ENCODE peak calls at places on chromosome 2, in eight cellular contexts. A is AG04450, N is epithelial cell of esophagus, E is nephron progenitor cell, G is osteocyte, H is A549, U is progenitor cell of endocrine pancreas, M is transverse colon. W is an unnamed sample.

GRCh38 chr2:229731916-229732315 is 17.6 kb upstream of the DNER start:
- DNase-seq in H (no peak), A (no peak), N (no peak), E (no peak), U (no peak), G (no peak), M (no peak), W (no peak)

GRCh38 chr2:628651-629050 is 48.6 kb downstream of the TMEM18 start:
- DNase-seq in H (no peak), A (no peak), U (no peak), M (no peak), N (peak), E (no peak), G (no peak), W (peak)

GRCh38 chr2:112584891-112585250 is 462 bp downstream of the CHCHD5 start:
- DNase-seq in M (no peak), A (no peak), E (no peak), H (no peak), U (no peak), G (no peak), N (no peak), W (no peak)

GRCh38 chr2:119144806-119145205 is 13.7 kb downstream of the C1QL2 start:
- DNase-seq in A (no peak), U (no peak), N (no peak), E (no peak), M (no peak), H (no peak), G (no peak), W (no peak)

GRCh38 chr2:204453730-204454167 is 91.5 kb upstream of the PARD3B start:
- DNase-seq in G (no peak), H (peak), E (peak), A (no peak), N (no peak), U (no peak), M (peak), W (no peak)

GRCh38 chr2:174180165-174180724 is 68.1 kb downstream of the OLA1 start:
- DNase-seq in E (no peak), A (no peak), U (no peak), M (no peak), G (no peak), N (peak), H (no peak), W (no peak)

GRCh38 chr2:34533585-34534225 is 934.6 kb upstream of the FAM98A start:
- DNase-seq in E (no peak), U (no peak), H (no peak), N (no peak), G (no peak), M (no peak), A (no peak), W (no peak)

GRCh38 chr2:37920570-37920969 is 4.5 kb upstream of the RMDN2 start:
- DNase-seq in N (peak), U (no peak), M (no peak), H (no peak), E (no peak), G (no peak), A (no peak), W (no peak)

GRCh38 chr2:215271466-215271865 is 40.4 kb upstream of the ATIC start:
- DNase-seq in N (no peak), U (no peak), M (no peak), E (no peak), G (no peak), A (no peak), H (no peak), W (no peak)

GRCh38 chr2:71780162-71780561 is 326.8 kb downstream of the DYSF start:
- DNase-seq in G (peak), A (no peak), N (no peak), U (peak), E (no peak), M (no peak), H (no peak), W (no peak)

GRCh38 chr2:106867231-106867943 is 18.6 kb downstream of the ST6GAL2 start:
- DNase-seq in U (no peak), N (no peak), H (no peak), E (no peak), M (no peak), G (no peak), A (no peak), W (no peak)

GRCh38 chr2:79432731-79433146 is 80.1 kb upstream of the CTNNA2 start:
- DNase-seq in U (no peak), G (no peak), H (no peak), M (no peak), A (no peak), N (no peak), E (no peak), W (no peak)

GRCh38 chr2:61759718-61760117 is 94.1 kb downstream of the FAM161A start:
- DNase-seq in E (no peak), N (peak), U (no peak), H (peak), A (peak), G (no peak), M (no peak), W (no peak)

GRCh38 chr2:161814008-161814660 is 189.9 kb downstream of the SLC4A10 start:
- DNase-seq in G (no peak), H (no peak), M (no peak), N (no peak), A (no peak), U (no peak), E (no peak), W (no peak)

GRCh38 chr2:13581471-13581870 is 864.7 kb downstream of the TRIB2 start:
- DNase-seq in M (no peak), N (peak), E (peak), G (no peak), H (no peak), A (no peak), U (no peak), W (no peak)

GRCh38 chr2:69615078-69615630 is 28.4 kb downstream of the AAK1 start:
- DNase-seq in U (no peak), N (peak), A (no peak), H (no peak), G (no peak), E (no peak), M (no peak), W (no peak)

GRCh38 chr2:140457483-140457882 is 1673.3 kb downstream of the LRP1B start:
- DNase-seq in E (no peak), M (no peak), G (no peak), U (no peak), A (no peak), H (no peak), N (peak), W (no peak)

GRCh38 chr2:186426153-186427016 is 59.7 kb upstream of the ZC3H15 start:
- DNase-seq in G (no peak), N (no peak), E (no peak), U (no peak), H (no peak), M (no peak), A (no peak), W (no peak)

GRCh38 chr2:233026211-233026813 is 6.2 kb upstream of the NEU2 start:
- DNase-seq in M (no peak), N (peak), U (no peak), G (no peak), H (no peak), A (peak), E (no peak), W (no peak)

GRCh38 chr2:219538488-219539294 is 4.9 kb downstream of the CHPF start:
- DNase-seq in N (peak), M (no peak), G (no peak), E (no peak), U (no peak), H (no peak), A (no peak), W (no peak)

GRCh38 chr2:71897145-71897495 is 250.5 kb downstream of the CYP26B1 start:
- DNase-seq in N (no peak), G (peak), U (no peak), A (no peak), E (no peak), H (no peak), M (no peak), W (no peak)

GRCh38 chr2:233256048-233256447 is 4.6 kb downstream of the ATG16L1 start:
- DNase-seq in G (no peak), H (no peak), M (no peak), N (no peak), U (no peak), E (no peak), A (no peak), W (no peak)

GRCh38 chr2:9525266-9525665 is 30.4 kb downstream of the ADAM17 start:
- DNase-seq in G (no peak), U (no peak), H (no peak), M (no peak), A (no peak), N (no peak), E (no peak), W (no peak)

GRCh38 chr2:183063083-183063482 is 15.5 kb upstream of the DUSP19 start:
- DNase-seq in G (no peak), M (no peak), U (no peak), A (no peak), E (no peak), H (peak), N (no peak), W (no peak)

GRCh38 chr2:85804583-85804982 is 50.8 kb downstream of the ATOH8 start:
- DNase-seq in A (no peak), E (no peak), U (no peak), M (peak), N (peak), G (no peak), H (peak), W (peak)

GRCh38 chr2:232893834-232894233 is 23.8 kb downstream of the SNORC start:
- DNase-seq in U (no peak), M (no peak), H (no peak), A (no peak), E (no peak), N (no peak), G (peak), W (peak)

GRCh38 chr2:111121028-111121872 is 536 bp downstream of the BCL2L11 start:
- DNase-seq in H (no peak), N (peak), U (peak), A (no peak), G (peak), E (peak), M (peak), W (peak)

GRCh38 chr2:30226144-30227032 is 4.9 kb upstream of the LBH start:
- DNase-seq in U (no peak), N (no peak), G (no peak), H (no peak), M (no peak), A (no peak), E (no peak), W (no peak)

GRCh38 chr2:97936199-97936598 is 59.5 kb downstream of the TMEM131 start:
- DNase-seq in A (no peak), G (no peak), M (peak), E (peak), U (peak), N (peak), H (no peak), W (no peak)

GRCh38 chr2:215921884-215922283 is 91.5 kb downstream of the MREG start:
- DNase-seq in A (peak), G (peak), N (peak), H (no peak), M (no peak), U (no peak), E (no peak), W (no peak)

GRCh38 chr2:115160523-115161521 is 718.4 kb downstream of the DPP10 start:
- DNase-seq in M (peak), E (peak), G (no peak), N (no peak), U (peak), A (no peak), H (no peak), W (peak)

GRCh38 chr2:55961318-55961911 is 37.8 kb upstream of the EFEMP1 start:
- DNase-seq in E (no peak), N (peak), U (no peak), G (no peak), H (peak), M (no peak), A (peak), W (no peak)

GRCh38 chr2:215796160-215796559 is 217.2 kb downstream of the MREG start:
- DNase-seq in E (no peak), G (no peak), M (no peak), U (no peak), A (no peak), N (peak), H (no peak), W (no peak)

GRCh38 chr2:178195390-178196166 is 1.3 kb downstream of the OSBPL6 start:
- DNase-seq in N (no peak), E (no peak), M (no peak), A (no peak), G (no peak), U (no peak), H (peak), W (no peak)

GRCh38 chr2:178194600-178195389 is 483 bp downstream of the OSBPL6 start:
- DNase-seq in M (peak), H (no peak), E (peak), A (no peak), G (peak), U (peak), N (peak), W (peak)

GRCh38 chr2:178193496-178193822 is 853 bp upstream of the OSBPL6 start:
- DNase-seq in G (no peak), A (no peak), H (no peak), E (no peak), M (no peak), N (no peak), U (no peak), W (no peak)

GRCh38 chr2:178190938-178191910 is 3.1 kb upstream of the OSBPL6 start:
- DNase-seq in G (no peak), A (no peak), E (no peak), N (peak), M (no peak), U (no peak), H (no peak), W (no peak)

DNA sequence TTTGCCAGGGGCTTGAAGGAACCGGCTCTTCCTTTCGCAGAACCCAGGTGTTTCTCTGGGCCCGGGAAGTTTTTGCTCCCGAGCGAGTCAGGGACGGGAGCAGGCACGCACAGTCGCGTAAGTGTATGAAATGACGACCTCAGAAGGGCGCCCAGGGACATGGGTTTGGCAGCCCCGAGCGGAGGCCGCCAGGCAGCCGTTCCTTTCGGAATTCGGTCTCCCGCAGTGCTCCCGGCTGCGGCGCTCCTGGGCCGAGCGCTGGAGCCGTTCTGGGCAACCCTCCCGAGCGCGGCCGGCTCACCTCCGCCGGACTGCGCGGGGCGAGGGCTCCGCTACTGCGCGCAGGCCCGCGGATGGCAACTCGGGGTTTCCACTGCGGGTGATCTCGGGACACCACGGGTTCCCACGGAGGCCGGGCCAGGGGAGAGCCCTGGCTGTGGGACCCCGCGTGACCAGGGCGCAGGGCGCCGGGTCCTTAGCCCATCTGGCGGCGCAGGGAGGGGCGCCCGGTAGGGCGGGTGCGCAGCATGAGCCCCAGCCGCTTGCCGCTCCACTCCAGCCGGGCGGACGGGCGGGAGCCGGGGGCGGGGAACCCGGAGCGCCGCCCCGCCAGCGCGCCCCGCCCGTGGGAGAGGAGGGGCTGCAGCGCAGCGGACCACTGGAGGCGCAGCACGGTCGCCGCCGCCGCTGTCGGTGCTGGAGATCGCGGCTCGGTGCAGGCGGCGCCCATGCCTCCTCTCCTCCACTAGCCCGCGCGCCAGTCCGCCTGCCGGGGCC is at the start of gene OSBPL6:
- DNase-seq in G (peak), H (peak), E (peak), A (no peak), N (peak), U (peak), M (peak), W (peak)
- TF ChIP-seq CTCF in G (peak), H (peak), E (no peak), A (no peak), N (peak), U (peak), M (no peak), W (peak)

GRCh38 chr2:223591596-223591995 is 10.6 kb downstream of the SCG2 start:
- DNase-seq in A (no peak), U (no peak), H (no peak), N (no peak), G (no peak), E (no peak), M (no peak), W (no peak)

GRCh38 chr2:223597071-223597470 is 5.1 kb downstream of the SCG2 start:
- DNase-seq in U (no peak), M (no peak), E (no peak), H (no peak), A (no peak), G (no peak), N (no peak), W (no peak)

GRCh38 chr2:223590964-223591363 is 11.2 kb downstream of the SCG2 start:
- DNase-seq in E (no peak), M (no peak), H (no peak), A (no peak), G (no peak), N (no peak), U (no peak), W (no peak)

GRCh38 chr2:223596208-223596607 is 6.0 kb downstream of the SCG2 start:
- DNase-seq in A (no peak), E (no peak), G (no peak), M (no peak), N (no peak), U (no peak), H (no peak), W (no peak)

GRCh38 chr2:223594259-223594658 is 7.9 kb downstream of the SCG2 start:
- DNase-seq in M (no peak), N (no peak), E (no peak), H (no peak), A (no peak), G (no peak), U (no peak), W (no peak)
- TF ChIP-seq CTCF in M (no peak), N (no peak), E (no peak), H (no peak), A (no peak), G (no peak), U (no peak), W (no peak)

GRCh38 chr2:104412384-104412783 is 441.5 kb upstream of the POU3F3 start:
- DNase-seq in N (peak), U (peak), E (peak), G (no peak), A (no peak), H (peak), M (peak), W (no peak)
- TF ChIP-seq CTCF in N (peak), U (peak), E (peak), G (peak), A (no peak), H (peak), M (peak), W (peak)

GRCh38 chr2:101882948-101883347 is 108.8 kb upstream of the IL1R2 start:
- DNase-seq in G (no peak), U (no peak), M (no peak), H (no peak), E (no peak), N (no peak), A (no peak), W (no peak)
- TF ChIP-seq CTCF in G (no peak), U (no peak), M (no peak), H (no peak), E (no peak), N (no peak), A (no peak), W (no peak)

GRCh38 chr2:191713837-191714236 is 35.9 kb downstream of the NABP1 start:
- DNase-seq in M (no peak), G (no peak), H (no peak), N (no peak), A (no peak), U (no peak), E (no peak), W (no peak)
- TF ChIP-seq CTCF in M (no peak), G (no peak), H (peak), N (peak), A (no peak), U (no peak), E (no peak), W (no peak)

GRCh38 chr2:181570833-181571661 is 85.9 kb downstream of the CERKL start:
- DNase-seq in G (no peak), N (no peak), U (no peak), A (no peak), M (no peak), E (no peak), H (no peak), W (no peak)
- TF ChIP-seq CTCF in G (peak), N (peak), U (peak), A (peak), M (no peak), E (no peak), H (peak), W (peak)

DNA sequence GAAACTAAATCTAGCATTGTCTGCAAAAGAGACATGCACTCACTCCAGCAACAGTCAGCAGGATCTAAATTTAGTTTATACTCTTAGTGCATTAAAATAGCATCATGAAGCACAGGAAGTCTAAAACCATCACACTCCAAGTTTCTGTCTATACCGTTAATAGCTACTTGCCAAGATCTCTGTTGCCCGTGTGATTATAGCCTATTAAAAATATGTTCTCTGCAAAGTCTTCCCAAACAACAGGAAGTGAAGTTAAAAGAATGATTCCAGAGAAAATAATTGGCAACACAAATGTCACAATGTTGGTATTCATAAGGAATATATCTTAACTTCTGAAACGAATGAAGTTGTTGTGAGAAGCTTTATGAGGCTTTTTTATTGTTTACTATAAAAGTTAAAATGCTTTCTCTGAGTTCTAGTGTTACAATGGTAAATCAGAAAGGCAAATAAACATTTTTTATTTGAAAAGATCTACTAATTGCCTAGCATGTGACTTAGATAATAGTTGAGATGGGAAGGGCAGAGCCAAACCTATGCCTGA is 184.2 kb downstream of the ZNF385B start:
- DNase-seq in A (no peak), U (no peak), M (no peak), E (no peak), H (no peak), N (no peak), G (no peak), W (no peak)
- TF ChIP-seq CTCF in A (no peak), U (no peak), M (no peak), E (no peak), H (no peak), N (no peak), G (no peak), W (no peak)

GRCh38 chr2:72934683-72935610 is 17.6 kb downstream of the EMX1 start:
- DNase-seq in E (no peak), M (peak), N (peak), H (peak), G (no peak), U (no peak), A (no peak), W (no peak)
- TF ChIP-seq CTCF in E (no peak), M (peak), N (peak), H (peak), G (peak), U (peak), A (no peak), W (peak)

GRCh38 chr2:238573065-238573778 is 146.5 kb downstream of the ASB1 start:
- DNase-seq in M (no peak), N (no peak), H (peak), A (no peak), G (no peak), U (no peak), E (peak), W (no peak)
- TF ChIP-seq CTCF in M (peak), N (peak), H (peak), A (peak), G (peak), U (peak), E (peak), W (peak)

GRCh38 chr2:134917958-134918517 is 584 bp upstream of the CCNT2 start:
- DNase-seq in E (no peak), N (peak), M (no peak), G (no peak), U (peak), A (no peak), H (no peak), W (no peak)
- TF ChIP-seq CTCF in E (no peak), N (peak), M (no peak), G (peak), U (peak), A (peak), H (no peak), W (peak)

W was measured in type B pancreatic cell.